ENCODE peak calls at places on chromosomes 2 and 18, in four cellular contexts. One of them, this sample, is unnamed. For H3K36me3, the result is how much of the 10 kb centered on the place peaks cover.

GRCh38 chr2:96970248-96970875 is 16.0 kb downstream of the FAM178B start:
- DNase-seq in endodermal cell: peak
- DNase-seq in ascending aorta: no peak
- DNase-seq in lung: peak
- DNase-seq in this sample: peak

GRCh38 chr18:79771446-79772107 is 26.2 kb upstream of the KCNG2 start:
- DNase-seq in ascending aorta: no peak
- DNase-seq in endodermal cell: peak
- DNase-seq in lung: no peak
- DNase-seq in this sample: no peak

GRCh38 chr2:46460241-46460921 is 19.0 kb upstream of the TMEM247 start:
- DNase-seq in endodermal cell: no peak
- DNase-seq in ascending aorta: no peak
- DNase-seq in lung: no peak
- DNase-seq in this sample: peak

GRCh38 chr2:38076710-38077430 is 919 bp upstream of the CYP1B1 start:
- DNase-seq in lung: peak
- DNase-seq in ascending aorta: no peak
- DNase-seq in endodermal cell: peak
- DNase-seq in this sample: peak

GRCh38 chr2:106127282-106127771 is 66.8 kb downstream of the UXS1 start:
- DNase-seq in endodermal cell: no peak
- DNase-seq in ascending aorta: no peak
- DNase-seq in lung: no peak
- DNase-seq in this sample: no peak

GRCh38 chr2:84958135-84959044 is 12.6 kb upstream of the KCMF1 start:
- DNase-seq in lung: peak
- DNase-seq in endodermal cell: peak
- DNase-seq in ascending aorta: no peak
- DNase-seq in this sample: peak

GRCh38 chr2:80007722-80008503 is 296.6 kb downstream of the LRRTM1 start:
- DNase-seq in endodermal cell: peak
- DNase-seq in ascending aorta: no peak
- DNase-seq in lung: no peak
- DNase-seq in this sample: no peak

GRCh38 chr2:239135531-239135930 is 265.3 kb downstream of the HDAC4 start:
- DNase-seq in lung: no peak
- DNase-seq in endodermal cell: no peak
- DNase-seq in ascending aorta: no peak
- DNase-seq in this sample: no peak

GRCh38 chr2:190972846-190973245 is 41.1 kb downstream of the STAT1 start:
- DNase-seq in endodermal cell: no peak
- DNase-seq in ascending aorta: no peak
- DNase-seq in lung: no peak
- DNase-seq in this sample: no peak

DNA sequence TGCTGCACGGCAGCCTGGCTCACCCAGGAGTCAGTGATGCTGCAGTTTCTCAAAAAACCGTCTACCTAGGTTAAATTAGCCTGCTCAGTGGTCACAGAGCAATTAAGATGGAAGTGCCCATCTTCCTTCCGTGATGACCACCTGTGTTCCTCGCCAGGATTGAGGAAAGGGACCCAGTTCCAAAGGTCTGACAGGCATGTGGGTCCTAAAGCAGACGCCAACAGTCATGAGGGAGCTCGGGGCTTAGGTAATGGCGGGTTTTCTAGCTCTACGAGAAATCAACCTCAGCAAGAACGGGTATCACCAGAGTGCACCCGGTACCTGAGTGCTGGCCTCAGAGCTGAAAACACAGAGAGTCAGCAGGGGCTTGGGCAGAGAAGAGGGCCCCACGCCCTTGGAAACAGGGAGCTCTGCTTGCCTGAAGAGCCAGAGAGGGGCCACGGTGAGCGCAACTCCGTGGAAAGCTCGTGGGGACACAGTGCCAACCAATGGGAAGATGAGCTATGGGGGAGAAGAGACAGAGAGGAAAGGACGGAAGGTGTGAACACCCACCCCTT is 34.3 kb upstream of the DNMT3A start:
- DNase-seq in ascending aorta: no peak
- DNase-seq in endodermal cell: no peak
- DNase-seq in lung: no peak
- DNase-seq in this sample: no peak
- H3K4me3 ChIP-seq in ascending aorta: peak
- H3K4me3 ChIP-seq in endodermal cell: no peak
- H3K4me3 ChIP-seq in lung: no peak
- H3K4me3 ChIP-seq in this sample: no peak

GRCh38 chr2:112084689-112085381 is 29.8 kb downstream of the TMEM87B start:
- DNase-seq in endodermal cell: no peak
- DNase-seq in ascending aorta: no peak
- DNase-seq in lung: no peak
- DNase-seq in this sample: no peak

GRCh38 chr2:112085382-112085730 is 30.3 kb downstream of the TMEM87B start:
- DNase-seq in endodermal cell: no peak
- DNase-seq in lung: no peak
- DNase-seq in ascending aorta: no peak
- DNase-seq in this sample: no peak

GRCh38 chr2:112087346-112088020 is 32.4 kb downstream of the TMEM87B start:
- DNase-seq in ascending aorta: no peak
- DNase-seq in endodermal cell: no peak
- DNase-seq in lung: no peak
- DNase-seq in this sample: no peak

GRCh38 chr2:112089375-112089774 is 34.3 kb downstream of the TMEM87B start:
- DNase-seq in ascending aorta: no peak
- DNase-seq in endodermal cell: no peak
- DNase-seq in lung: no peak
- DNase-seq in this sample: no peak

GRCh38 chr2:112085916-112086669 is 31.0 kb downstream of the TMEM87B start:
- DNase-seq in ascending aorta: no peak
- DNase-seq in endodermal cell: no peak
- DNase-seq in lung: no peak
- DNase-seq in this sample: no peak
- H3K36me3 ChIP-seq in ascending aorta: half or more
- H3K36me3 ChIP-seq in endodermal cell: half or more
- H3K36me3 ChIP-seq in lung: under half
- H3K36me3 ChIP-seq in this sample: under half

GRCh38 chr2:199458017-199458805 is 472 bp upstream of the SATB2 start:
- DNase-seq in lung: no peak
- DNase-seq in endodermal cell: peak
- DNase-seq in ascending aorta: no peak
- DNase-seq in this sample: no peak

GRCh38 chr2:199458806-199459285 is 1.1 kb upstream of the SATB2 start:
- DNase-seq in endodermal cell: no peak
- DNase-seq in lung: no peak
- DNase-seq in ascending aorta: no peak
- DNase-seq in this sample: peak

GRCh38 chr2:199460808-199461454 is 3.2 kb upstream of the SATB2 start:
- DNase-seq in ascending aorta: no peak
- DNase-seq in endodermal cell: no peak
- DNase-seq in lung: no peak
- DNase-seq in this sample: no peak

GRCh38 chr2:199460101-199460671 is 2.4 kb upstream of the SATB2 start:
- DNase-seq in endodermal cell: no peak
- DNase-seq in lung: no peak
- DNase-seq in ascending aorta: no peak
- DNase-seq in this sample: no peak

GRCh38 chr2:199459286-199460100 is 1.8 kb upstream of the SATB2 start:
- DNase-seq in ascending aorta: no peak
- DNase-seq in lung: peak
- DNase-seq in endodermal cell: peak
- DNase-seq in this sample: peak
- H3K27ac ChIP-seq in ascending aorta: peak
- H3K27ac ChIP-seq in lung: no peak
- H3K27ac ChIP-seq in endodermal cell: no peak
- H3K27ac ChIP-seq in this sample: peak

DNA sequence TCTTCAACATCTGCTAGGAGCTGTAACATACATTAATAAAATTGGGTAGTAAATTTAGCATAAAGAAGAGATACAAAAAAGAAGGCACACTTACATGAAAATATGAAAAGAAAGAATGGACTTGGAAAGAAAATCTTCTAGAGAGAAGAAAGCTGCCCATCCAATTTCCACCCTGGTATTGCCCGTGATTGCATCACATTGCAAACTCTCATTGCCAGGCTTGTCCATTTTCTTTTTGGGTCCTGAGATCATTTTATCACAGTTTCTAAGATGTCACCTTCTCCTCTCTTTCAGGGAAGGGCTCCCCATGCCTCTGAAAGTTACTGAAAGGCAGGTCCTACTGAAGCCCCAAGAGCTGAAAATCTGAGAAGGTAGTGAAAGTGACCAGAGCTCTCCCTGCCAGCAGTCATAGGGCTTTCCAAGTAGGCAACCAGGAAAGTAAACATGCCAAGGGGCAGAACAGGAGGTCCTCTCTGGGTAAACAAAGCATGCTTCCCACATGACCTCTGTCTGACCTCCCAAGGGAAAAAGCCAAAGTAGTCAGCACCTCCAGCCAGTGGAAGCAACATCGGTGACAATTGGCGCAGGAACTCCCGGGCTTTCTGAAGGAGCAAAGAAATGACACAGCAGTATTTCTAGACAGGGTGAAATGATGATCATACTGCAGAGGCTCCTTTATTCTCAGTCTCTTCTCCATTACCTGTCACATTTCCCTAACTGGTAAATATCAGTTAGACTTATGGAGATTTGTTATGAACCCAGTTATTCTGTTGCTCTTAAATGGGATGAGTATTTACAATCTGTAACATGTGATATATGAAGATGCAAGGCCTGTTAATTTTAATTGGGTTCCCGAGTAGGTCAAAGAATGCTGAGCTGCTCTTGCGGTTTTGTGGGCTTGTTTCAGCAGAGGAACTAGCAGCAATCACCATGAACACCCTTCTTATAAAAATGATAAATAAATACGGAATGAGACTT is 321.2 kb downstream of the RND3 start:
- DNase-seq in lung: peak
- DNase-seq in ascending aorta: no peak
- DNase-seq in endodermal cell: no peak
- DNase-seq in this sample: no peak
- H3K4me3 ChIP-seq in lung: no peak
- H3K4me3 ChIP-seq in ascending aorta: no peak
- H3K4me3 ChIP-seq in endodermal cell: no peak
- H3K4me3 ChIP-seq in this sample: no peak

GRCh38 chr2:148990968-148991367 is 47.5 kb upstream of the LYPD6B start:
- DNase-seq in lung: no peak
- DNase-seq in endodermal cell: no peak
- DNase-seq in ascending aorta: no peak
- DNase-seq in this sample: no peak
- H3K36me3 ChIP-seq in lung: under half
- H3K36me3 ChIP-seq in endodermal cell: under half
- H3K36me3 ChIP-seq in ascending aorta: under half
- H3K36me3 ChIP-seq in this sample: under half

GRCh38 chr18:10875836-10876235 is 273.5 kb downstream of the PIEZO2 start:
- DNase-seq in ascending aorta: no peak
- DNase-seq in lung: no peak
- DNase-seq in endodermal cell: no peak
- DNase-seq in this sample: no peak

GRCh38 chr18:10877974-10878373 is 271.4 kb downstream of the PIEZO2 start:
- DNase-seq in ascending aorta: no peak
- DNase-seq in endodermal cell: no peak
- DNase-seq in lung: no peak
- DNase-seq in this sample: no peak

DNA sequence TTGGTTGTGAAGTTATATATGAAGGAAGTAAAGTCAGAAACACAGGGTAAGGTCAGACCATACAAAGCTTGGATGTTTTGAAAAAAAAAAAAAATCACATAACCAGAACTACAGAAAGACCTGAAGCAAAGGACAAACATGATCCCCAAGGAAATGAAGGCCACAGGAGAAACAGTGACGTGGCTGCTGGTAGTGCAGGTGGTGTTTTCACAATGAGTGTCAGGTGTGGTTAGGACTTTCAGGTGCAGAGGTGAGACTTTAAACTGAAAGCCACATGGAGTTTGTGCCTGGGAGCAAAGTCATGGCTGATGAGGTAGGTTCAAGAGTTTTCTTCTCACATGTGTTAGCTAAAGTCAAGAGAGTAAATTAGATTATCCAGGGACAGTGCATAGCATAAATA is 270.7 kb downstream of the PIEZO2 start:
- DNase-seq in ascending aorta: no peak
- DNase-seq in endodermal cell: no peak
- DNase-seq in lung: no peak
- DNase-seq in this sample: no peak
- H3K27ac ChIP-seq in ascending aorta: no peak
- H3K27ac ChIP-seq in endodermal cell: no peak
- H3K27ac ChIP-seq in lung: no peak
- H3K27ac ChIP-seq in this sample: no peak

DNA sequence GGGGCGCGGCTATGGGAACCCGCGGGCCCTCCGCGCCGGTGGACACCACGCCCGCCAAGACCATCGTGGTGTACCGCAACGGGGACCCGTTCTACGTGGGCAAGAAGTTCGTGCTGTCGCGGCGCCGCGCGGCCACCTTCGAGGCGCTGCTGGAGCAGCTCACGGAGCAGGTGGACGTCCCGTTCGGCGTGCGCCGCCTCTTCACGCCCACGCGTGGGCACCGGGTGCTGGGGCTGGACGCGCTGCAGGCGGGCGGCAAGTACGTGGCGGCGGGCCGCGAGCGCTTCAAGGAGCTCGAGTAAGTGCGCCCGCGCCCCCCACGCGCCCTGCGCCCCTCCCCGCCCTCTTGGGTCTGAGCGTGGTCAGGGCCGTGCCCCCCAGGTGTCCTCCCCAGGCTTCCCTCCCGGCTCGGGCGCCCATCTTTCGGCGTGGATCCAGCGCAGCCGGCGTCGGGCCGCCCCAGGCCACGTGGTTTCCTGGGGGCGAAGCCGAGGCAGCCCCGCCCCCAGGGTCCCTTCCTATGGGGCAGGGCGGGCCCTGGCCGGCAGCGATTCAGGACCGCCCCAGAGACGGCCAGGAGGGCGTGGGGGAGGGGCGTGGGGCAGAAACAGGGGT is 473 bp downstream of the DCDC2C start:
- DNase-seq in lung: no peak
- DNase-seq in ascending aorta: no peak
- DNase-seq in endodermal cell: no peak
- DNase-seq in this sample: no peak
- H3K4me3 ChIP-seq in lung: no peak
- H3K4me3 ChIP-seq in ascending aorta: peak
- H3K4me3 ChIP-seq in endodermal cell: no peak
- H3K4me3 ChIP-seq in this sample: peak

GRCh38 chr2:74881176-74881575 is 47.2 kb downstream of the HK2 start:
- DNase-seq in ascending aorta: no peak
- DNase-seq in endodermal cell: peak
- DNase-seq in lung: no peak
- DNase-seq in this sample: no peak

GRCh38 chr2:74882299-74882687 is 48.4 kb downstream of the HK2 start:
- DNase-seq in endodermal cell: no peak
- DNase-seq in lung: no peak
- DNase-seq in ascending aorta: no peak
- DNase-seq in this sample: no peak

GRCh38 chr2:74884118-74884517 is 50.2 kb downstream of the HK2 start:
- DNase-seq in lung: no peak
- DNase-seq in endodermal cell: no peak
- DNase-seq in ascending aorta: no peak
- DNase-seq in this sample: no peak

GRCh38 chr2:74881626-74882298 is 47.8 kb downstream of the HK2 start:
- DNase-seq in endodermal cell: peak
- DNase-seq in ascending aorta: no peak
- DNase-seq in lung: no peak
- DNase-seq in this sample: no peak

GRCh38 chr2:74883011-74883410 is 49.1 kb downstream of the HK2 start:
- DNase-seq in lung: no peak
- DNase-seq in ascending aorta: no peak
- DNase-seq in endodermal cell: no peak
- DNase-seq in this sample: no peak
- H3K36me3 ChIP-seq in lung: under half
- H3K36me3 ChIP-seq in ascending aorta: under half
- H3K36me3 ChIP-seq in endodermal cell: half or more
- H3K36me3 ChIP-seq in this sample: under half

This sample was measured in thyroid gland.